ENCODE peak calls at places on chromosome X, in nine cellular contexts. W is heart left ventricle, H is HepG2, K is lower leg skin, S is Peyer's patch, V is GM12892, T is spleen, P is H1, B is IMR-90. M is an unnamed sample.
A peak's percentile ranks its signal among the peaks of the same experiment; 100 is the strongest.

GRCh38 chrX:32896132-32896531 is 315.2 kb downstream of the DMD start:
- DNase-seq in W (no peak), H (no peak), K (no peak), S (no peak), V (no peak), T (no peak), P (no peak), B (no peak), M (no peak)

GRCh38 chrX:15750611-15751159 is 12.6 kb downstream of the CA5B start:
- DNase-seq in W (no peak), H (no peak), K (no peak), S (no peak), V (no peak), T (no peak), P (no peak), B (no peak), M (no peak)

GRCh38 chrX:34884693-34885277 is 57.8 kb upstream of the FAM47B start:
- DNase-seq in W (no peak), H (no peak), K (no peak), S (no peak), V (no peak), T (no peak), P (no peak), B (peak; percentile 88), M (no peak)

GRCh38 chrX:104270916-104271512 is 16.3 kb upstream of the ESX1 start:
- DNase-seq in W (peak; percentile 61), H (peak; percentile 1), K (peak; percentile 21), S (no peak), V (no peak), T (no peak), P (peak; percentile 72), B (peak; percentile 22), M (peak; percentile 19)

GRCh38 chrX:1564750-1565683 is 26.4 kb upstream of the AKAP17A start:
- DNase-seq in W (no peak), H (no peak), K (no peak), S (no peak), V (no peak), T (no peak), P (peak; percentile 33), B (no peak), M (no peak)

GRCh38 chrX:2360731-2361130 is 140.0 kb downstream of the DHRSX start:
- DNase-seq in W (no peak), H (peak; percentile 8), K (no peak), S (no peak), V (no peak), T (no peak), P (no peak), B (no peak), M (no peak)

GRCh38 chrX:78574306-78574705 is 84.8 kb downstream of the RTL3 start:
- DNase-seq in W (no peak), H (no peak), K (no peak), S (no peak), V (no peak), T (no peak), P (no peak), B (no peak), M (no peak)

GRCh38 chrX:125883169-125883568 is 282.9 kb downstream of the DCAF12L2 start:
- DNase-seq in W (no peak), H (no peak), K (no peak), S (no peak), V (no peak), T (no peak), P (no peak), B (no peak), M (no peak)

GRCh38 chrX:154457491-154458115 is 478 bp upstream of the PLXNA3 start:
- DNase-seq in W (no peak), H (no peak), K (no peak), S (peak; percentile 70), V (peak; percentile 76), T (peak; percentile 89), P (peak; percentile 65), B (no peak), M (peak; percentile 58)

GRCh38 chrX:154459843-154460242 is 1.8 kb downstream of the PLXNA3 start:
- DNase-seq in W (no peak), H (no peak), K (no peak), S (no peak), V (no peak), T (no peak), P (no peak), B (no peak), M (peak; percentile 21)

GRCh38 chrX:154460326-154460725 is 2.2 kb downstream of the PLXNA3 start:
- DNase-seq in W (no peak), H (no peak), K (no peak), S (no peak), V (no peak), T (no peak), P (no peak), B (no peak), M (no peak)

GRCh38 chrX:154458954-154459829 is 1.1 kb downstream of the PLXNA3 start:
- DNase-seq in W (peak; percentile 69), H (no peak), K (no peak), S (no peak), V (no peak), T (no peak), P (no peak), B (no peak), M (peak; percentile 24)

DNA sequence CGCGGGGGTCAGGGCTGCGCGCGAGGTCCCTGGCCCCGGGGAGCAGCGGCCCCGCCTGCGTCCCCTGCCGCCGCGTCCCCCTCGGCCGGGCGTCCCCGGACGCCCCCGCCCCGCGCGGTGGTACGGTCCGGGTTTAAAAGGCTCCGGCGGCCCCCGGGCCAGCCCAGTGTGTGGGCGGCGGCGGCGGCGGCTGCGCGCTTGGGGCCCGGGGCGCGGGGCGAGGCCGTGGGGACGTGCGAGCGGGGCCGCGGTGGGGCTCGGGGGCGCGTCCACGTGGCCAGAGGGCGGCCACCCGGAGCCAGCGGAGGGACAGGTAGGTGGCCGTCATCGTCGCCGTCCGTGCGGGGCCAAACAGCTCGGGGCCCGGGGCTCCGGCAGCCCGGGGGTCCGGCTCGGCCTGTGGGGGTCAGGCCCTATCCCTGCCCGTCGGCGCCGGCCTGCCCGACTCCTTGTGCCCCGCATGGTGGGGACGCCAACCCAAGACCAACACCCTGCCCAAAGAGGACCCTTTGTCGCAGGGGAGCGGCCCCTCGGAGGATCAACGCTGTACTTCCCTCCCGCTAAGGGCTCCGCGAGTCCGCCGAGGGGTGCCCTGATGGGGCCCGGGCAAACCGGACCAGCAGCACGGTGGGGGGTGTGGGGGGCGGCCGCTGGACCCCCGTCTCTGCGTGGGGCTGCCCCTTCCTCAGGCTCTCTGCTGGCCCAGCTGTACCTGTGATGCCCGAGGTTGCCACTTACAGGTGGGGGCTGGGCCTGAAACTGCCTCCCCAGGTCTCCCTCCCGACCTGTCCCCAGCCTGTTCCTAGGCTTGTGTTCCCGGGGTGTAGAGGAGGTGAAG is at the start of gene PLXNA3:
- DNase-seq in W (peak; percentile 62), H (no peak), K (no peak), S (peak; percentile 61), V (peak; percentile 68), T (peak; percentile 87), P (peak; percentile 62), B (no peak), M (peak; percentile 75)
- TF ChIP-seq POLR2A in W (peak; percentile 14), H (peak; percentile 13), K (no peak), S (peak; percentile 86), V (peak; percentile 68), T (peak; percentile 41), P (peak; percentile 27), B (peak; percentile 71), M (peak; percentile 41)

GRCh38 chrX:65667503-65668355 is at the start of gene MSN:
- DNase-seq in W (peak; percentile 84), H (no peak), K (peak; percentile 62), S (peak; percentile 77), V (peak; percentile 41), T (peak; percentile 96), P (peak; percentile 64), B (peak; percentile 35), M (peak; percentile 75)
- TF ChIP-seq POLR2A in W (peak; percentile 79), H (no peak), K (no peak), S (peak; percentile 25), V (peak; percentile 83), T (peak; percentile 38), P (no peak), B (peak; percentile 80), M (peak; percentile 67)

GRCh38 chrX:3815896-3816664 is 102.6 kb upstream of the PRKX start:
- DNase-seq in W (peak; percentile 67), H (peak; percentile 36), K (peak; percentile 22), S (peak; percentile 47), V (no peak), T (peak; percentile 91), P (peak; percentile 62), B (peak; percentile 12), M (peak; percentile 46)
- TF ChIP-seq POLR2A in W (no peak), H (no peak), K (no peak), S (no peak), V (peak; percentile 71), T (no peak), P (no peak), B (peak; percentile 10), M (no peak)

GRCh38 chrX:12788645-12789044 is 2.6 kb upstream of the PRPS2 start:
- DNase-seq in W (no peak), H (no peak), K (no peak), S (no peak), V (no peak), T (no peak), P (no peak), B (no peak), M (no peak)

GRCh38 chrX:12789976-12790375 is 1.2 kb upstream of the PRPS2 start:
- DNase-seq in W (no peak), H (no peak), K (no peak), S (no peak), V (no peak), T (no peak), P (no peak), B (no peak), M (no peak)

GRCh38 chrX:12790878-12791252 is 347 bp upstream of the PRPS2 start:
- DNase-seq in W (no peak), H (no peak), K (no peak), S (peak; percentile 20), V (peak; percentile 13), T (no peak), P (no peak), B (no peak), M (no peak)

GRCh38 chrX:12792711-12793110 is 1.5 kb downstream of the PRPS2 start:
- DNase-seq in W (no peak), H (no peak), K (no peak), S (no peak), V (no peak), T (no peak), P (no peak), B (no peak), M (no peak)

DNA sequence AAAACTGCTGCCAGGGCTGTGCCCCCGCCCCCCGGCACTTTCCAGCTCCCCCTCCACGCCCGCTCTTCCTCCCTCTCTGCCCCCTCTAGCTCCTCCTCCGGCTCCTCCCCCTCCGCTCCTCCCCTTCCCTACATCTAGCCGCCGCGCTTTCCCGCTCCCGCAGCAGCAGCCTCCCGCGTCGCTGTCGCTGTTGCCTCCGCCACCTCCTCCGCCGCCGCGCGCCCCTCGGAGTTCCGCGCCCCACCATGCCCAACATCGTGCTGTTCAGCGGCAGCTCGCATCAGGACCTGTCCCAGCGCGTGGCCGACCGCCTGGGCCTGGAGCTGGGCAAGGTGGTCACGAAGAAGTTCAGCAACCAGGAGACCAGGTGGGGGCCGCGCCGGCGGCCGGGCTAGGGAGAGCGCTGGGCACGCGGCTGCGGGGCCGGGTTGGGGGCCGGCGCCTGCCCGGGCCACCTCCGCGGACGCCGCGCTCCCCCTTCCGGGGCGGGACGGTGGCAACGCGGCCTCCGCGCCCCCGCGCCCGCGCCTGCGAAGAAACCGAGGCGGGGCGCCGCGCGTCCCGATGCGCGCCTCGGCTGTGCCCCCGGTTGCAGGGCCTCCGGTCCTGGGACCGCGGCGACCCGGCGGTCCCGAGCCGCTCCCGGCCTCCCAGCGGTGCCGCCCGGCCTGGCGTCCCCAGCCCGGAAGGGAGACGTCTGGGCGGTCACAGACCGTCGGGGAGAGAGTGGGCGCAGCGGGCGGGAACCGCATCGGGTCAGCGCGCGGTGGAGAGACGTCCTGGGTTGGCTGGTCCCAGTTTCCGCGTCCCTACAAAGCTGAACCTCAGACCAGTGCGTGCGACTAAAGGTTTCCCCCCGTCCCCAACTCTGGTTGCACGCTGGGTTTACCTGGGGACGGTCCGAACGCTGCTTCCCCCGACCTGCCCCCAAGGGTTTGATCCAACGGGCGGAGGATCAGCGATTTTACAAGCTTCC is at the start of gene PRPS2:
- DNase-seq in W (peak; percentile 62), H (peak; percentile 16), K (peak; percentile 53), S (peak; percentile 69), V (peak; percentile 70), T (peak; percentile 92), P (peak; percentile 76), B (peak; percentile 18), M (peak; percentile 76)
- TF ChIP-seq POLR2A in W (no peak), H (no peak), K (no peak), S (no peak), V (peak; percentile 64), T (no peak), P (peak; percentile 33), B (peak; percentile 33), M (peak; percentile 55)